ENCODE peak calls at places on chromosome 3, in ten cellular contexts. C is GM23248; I is right atrium auricular region; H is CD8-positive, alpha-beta memory T cell; F is mammary epithelial cell; A is gastrocnemius medialis; N is body of pancreas; X is tibial nerve; J is RWPE2; Q is sigmoid colon. U is an unnamed sample.

GRCh38 chr3:13477946-13478345 is 2.2 kb upstream of the HDAC11 start:
- DNase-seq in C (no peak), I (no peak), H (no peak), F (no peak), A (no peak), N (no peak), X (no peak), J (no peak), Q (no peak), U (no peak)

GRCh38 chr3:19147905-19148767 is at the start of gene KCNH8:
- DNase-seq in C (no peak), I (no peak), H (no peak), F (peak; percentile 26), A (no peak), N (peak; percentile 59), X (no peak), J (no peak), Q (no peak), U (peak; percentile 39)

GRCh38 chr3:12990781-12991480 is 82.3 kb downstream of the IQSEC1 start:
- DNase-seq in C (peak; percentile 94), I (no peak), H (peak; percentile 25), F (peak; percentile 28), A (no peak), N (no peak), X (no peak), J (no peak), Q (no peak), U (peak; percentile 31)

GRCh38 chr3:161413127-161413854 is 42.0 kb upstream of the SPTSSB start:
- DNase-seq in C (peak; percentile 74), I (peak; percentile 68), H (no peak), F (peak; percentile 52), A (no peak), N (peak; percentile 74), X (no peak), J (no peak), Q (no peak), U (peak; percentile 87)

GRCh38 chr3:97823503-97824004 is 1.7 kb downstream of the CRYBG3 start:
- DNase-seq in C (peak; percentile 58), I (peak; percentile 64), H (no peak), F (no peak), A (peak; percentile 46), N (no peak), X (no peak), J (no peak), Q (no peak), U (peak; percentile 44)

GRCh38 chr3:187044206-187044605 is 95.1 kb downstream of the RPL39L start:
- DNase-seq in C (no peak), I (no peak), H (no peak), F (no peak), A (no peak), N (no peak), X (no peak), J (no peak), Q (no peak), U (peak; percentile 60)

GRCh38 chr3:169250000-169250399 is 413.5 kb downstream of the MECOM start:
- DNase-seq in C (no peak), I (no peak), H (no peak), F (no peak), A (no peak), N (no peak), X (no peak), J (no peak), Q (no peak), U (no peak)

GRCh38 chr3:12004741-12005513 is 739 bp downstream of the SYN2 start:
- DNase-seq in C (no peak), I (no peak), H (no peak), F (no peak), A (no peak), N (no peak), X (no peak), J (no peak), Q (no peak), U (no peak)

GRCh38 chr3:65245133-65246076 is 557.6 kb upstream of the ADAMTS9 start:
- DNase-seq in C (peak; percentile 37), I (no peak), H (no peak), F (peak; percentile 18), A (no peak), N (no peak), X (no peak), J (no peak), Q (no peak), U (no peak)

DNA sequence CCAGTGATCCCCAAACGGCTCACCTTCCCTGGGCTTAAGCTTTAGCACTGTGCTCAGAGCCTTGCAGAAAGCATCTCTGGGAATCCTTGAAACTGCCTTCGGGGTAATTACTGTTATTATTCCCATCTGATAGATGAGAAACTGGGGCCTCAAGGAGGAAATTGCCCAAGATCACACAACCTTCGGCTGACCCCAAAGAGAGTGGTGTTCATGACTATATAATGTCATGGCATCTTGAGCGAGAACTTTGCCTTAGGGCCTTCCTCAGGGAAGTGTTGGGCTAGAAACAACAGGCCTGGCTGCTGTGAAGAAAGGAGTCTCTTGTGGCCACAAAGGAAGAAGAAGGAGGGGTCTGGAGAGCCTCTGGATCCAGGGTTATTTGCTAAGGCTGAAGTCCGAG is 388.7 kb upstream of the CFAP20DC start:
- DNase-seq in C (no peak), I (no peak), H (no peak), F (peak; percentile 16), A (no peak), N (no peak), X (no peak), J (no peak), Q (no peak), U (no peak)
- H3K27me3 ChIP-seq in C (no peaks in the 10 kb centered on the region), I (no peaks in the 10 kb centered on the region), H (no peaks in the 10 kb centered on the region), F (no peaks in the 10 kb centered on the region), A (no peaks in the 10 kb centered on the region), N (no peaks in the 10 kb centered on the region), X (no peaks in the 10 kb centered on the region), J (no peaks in the 10 kb centered on the region), Q (no peaks in the 10 kb centered on the region), U (no peaks in the 10 kb centered on the region)

DNA sequence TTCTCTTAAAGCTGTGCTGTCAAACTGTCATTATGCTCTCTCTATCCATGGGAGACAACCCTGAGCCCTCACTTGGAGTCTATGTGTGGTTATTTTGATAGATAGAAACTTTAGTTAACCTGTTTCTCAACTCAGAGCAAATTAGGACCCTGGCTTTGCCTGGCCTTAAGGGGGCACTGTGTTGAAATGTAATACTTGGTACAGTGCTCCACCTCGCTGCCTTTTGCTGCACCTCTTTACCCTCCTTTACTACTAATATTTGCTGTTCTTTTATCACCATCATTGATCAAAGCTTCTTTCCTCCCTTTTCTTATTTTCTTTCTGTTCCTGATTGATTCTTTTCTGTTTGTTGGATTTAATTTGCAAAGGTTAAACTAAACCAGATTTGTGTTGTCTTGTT is 34.3 kb downstream of the STT3B start:
- DNase-seq in C (no peak), I (no peak), H (no peak), F (no peak), A (no peak), N (no peak), X (no peak), J (no peak), Q (no peak), U (no peak)
- H3K4me1 ChIP-seq in C (peaks cover 9% of the 10 kb centered on the region), I (no peaks in the 10 kb centered on the region), H (peaks cover 79% of the 10 kb centered on the region), F (no peaks in the 10 kb centered on the region), A (peaks cover 52% of the 10 kb centered on the region), N (peaks cover 61% of the 10 kb centered on the region), X (no peaks in the 10 kb centered on the region), J (peaks cover 9% of the 10 kb centered on the region), Q (peaks cover 11% of the 10 kb centered on the region), U (peaks cover 2% of the 10 kb centered on the region)

GRCh38 chr3:123152656-123153055 is 49.1 kb upstream of the SEC22A start:
- DNase-seq in C (no peak), I (peak; percentile 51), H (no peak), F (no peak), A (no peak), N (no peak), X (no peak), J (no peak), Q (no peak), U (no peak)

GRCh38 chr3:123151251-123151705 is 50.5 kb upstream of the SEC22A start:
- DNase-seq in C (no peak), I (peak; percentile 36), H (no peak), F (no peak), A (no peak), N (no peak), X (no peak), J (no peak), Q (no peak), U (no peak)

GRCh38 chr3:123153821-123154323 is 47.9 kb upstream of the SEC22A start:
- DNase-seq in C (no peak), I (no peak), H (no peak), F (no peak), A (no peak), N (no peak), X (no peak), J (no peak), Q (no peak), U (no peak)

GRCh38 chr3:123154346-123154985 is 47.3 kb upstream of the SEC22A start:
- DNase-seq in C (no peak), I (peak; percentile 57), H (no peak), F (no peak), A (peak; percentile 26), N (no peak), X (peak; percentile 32), J (no peak), Q (no peak), U (no peak)

DNA sequence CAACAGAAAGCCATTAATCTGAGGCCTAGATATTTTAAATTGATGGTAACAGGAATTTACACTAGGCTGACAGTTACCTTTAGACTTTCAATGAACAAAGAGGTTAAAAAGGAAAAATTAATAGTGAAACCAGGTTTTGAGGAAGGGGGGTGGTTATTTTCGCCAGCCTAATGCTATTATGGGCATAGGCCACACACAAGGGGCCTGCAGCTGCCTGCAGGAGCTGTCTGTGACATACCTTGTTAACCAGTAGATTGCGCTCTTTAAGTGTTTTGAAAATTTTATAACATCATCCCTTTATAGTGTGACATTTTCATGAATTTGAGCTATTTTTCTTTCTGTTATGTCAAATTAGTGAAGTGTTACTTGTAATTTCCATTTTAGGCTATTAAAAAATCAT is 48.6 kb upstream of the SEC22A start:
- DNase-seq in C (no peak), I (peak; percentile 16), H (no peak), F (no peak), A (no peak), N (no peak), X (no peak), J (no peak), Q (no peak), U (no peak)
- H3K27ac ChIP-seq in C (no peak overlapping the region), I (no peak overlapping the region), H (no peak overlapping the region), F (no peak overlapping the region), A (no peak overlapping the region), N (no peak overlapping the region), X (no peak overlapping the region), J (no peak overlapping the region), Q (no peak overlapping the region), U (no peak overlapping the region)

DNA sequence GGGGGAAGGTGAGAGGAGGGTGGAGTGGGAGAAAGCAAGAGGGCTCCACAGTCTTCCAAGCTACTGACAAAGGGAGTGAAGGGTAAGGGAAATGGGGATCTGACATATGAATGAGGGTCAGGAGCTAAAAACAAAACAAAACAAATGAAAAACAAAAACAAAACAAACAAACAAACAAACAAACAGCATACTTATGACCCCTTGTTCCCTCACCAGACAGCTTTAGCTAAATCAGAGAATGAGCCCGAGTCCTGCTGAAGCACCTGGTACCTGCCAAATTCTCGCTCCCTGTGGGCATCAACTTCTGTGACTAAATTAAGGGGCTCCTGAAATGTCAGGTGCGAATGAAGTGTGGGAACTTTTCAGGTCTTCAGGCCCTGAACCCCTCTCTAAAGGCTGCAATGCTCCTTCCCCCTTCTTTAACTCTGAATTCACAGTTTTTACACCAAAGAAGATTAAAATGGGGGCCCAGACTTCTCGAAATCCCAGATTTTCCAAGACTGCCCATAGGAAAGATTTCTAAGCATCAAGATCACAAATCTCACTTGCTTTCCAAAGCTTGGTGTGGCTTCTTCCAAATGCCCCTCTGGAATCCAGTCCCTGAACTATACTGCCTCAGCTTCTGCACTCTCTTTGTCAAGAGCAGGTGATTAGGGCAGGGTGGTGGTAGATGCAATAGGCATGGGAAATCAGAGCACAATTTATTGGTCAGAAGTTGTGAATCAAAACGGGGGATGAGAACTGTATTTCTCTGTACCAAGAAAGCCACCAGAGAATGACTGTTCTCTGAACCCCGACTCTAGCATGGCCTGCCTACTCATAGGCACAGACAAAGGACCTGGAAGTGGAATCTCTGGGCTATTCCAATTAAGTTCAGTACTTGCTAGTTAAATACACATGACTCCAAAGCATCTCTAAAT is 40.9 kb downstream of the ZIC4 start:
- DNase-seq in C (no peak), I (no peak), H (no peak), F (no peak), A (no peak), N (no peak), X (no peak), J (no peak), Q (no peak), U (no peak)
- H3K27me3 ChIP-seq in C (peaks cover 69% of the 10 kb centered on the region), I (peaks cover 35% of the 10 kb centered on the region), H (peaks cover 23% of the 10 kb centered on the region), F (peaks cover 45% of the 10 kb centered on the region), A (peaks cover 52% of the 10 kb centered on the region), N (peaks cover 10% of the 10 kb centered on the region), X (peaks cover 99% of the 10 kb centered on the region), J (peaks cover 94% of the 10 kb centered on the region), Q (peaks cover 99% of the 10 kb centered on the region), U (peaks cover 5% of the 10 kb centered on the region)

U was measured in aorta.